ENCODE peak calls at places on chromosomes 1 and 21, in six cellular contexts. U is H1, C is HCT116, V is GM12878, F is SK-N-SH, K is T47D. Z is an unnamed sample.

GRCh38 chr1:36540056-36540455 is 57.3 kb upstream of the CSF3R start:
- DNase-seq in F (no peak), K (no peak), U (no peak), V (no peak), C (no peak), Z (no peak)

GRCh38 chr1:205314986-205315618 is 6.4 kb downstream of the NUAK2 start:
- DNase-seq in C (no peak), K (no peak), F (no peak), U (no peak), V (no peak), Z (no peak)

GRCh38 chr1:5828322-5828935 is 163.8 kb downstream of the NPHP4 start:
- DNase-seq in F (no peak), K (no peak), V (no peak), C (no peak), U (no peak), Z (no peak)

GRCh38 chr1:193348126-193349045 is 162.0 kb upstream of the B3GALT2 start:
- DNase-seq in F (no peak), K (no peak), U (no peak), V (no peak), C (no peak), Z (no peak)

GRCh38 chr1:156776942-156777341 is 9.6 kb downstream of the PRCC start:
- DNase-seq in K (no peak), V (no peak), F (no peak), C (no peak), U (no peak), Z (no peak)

GRCh38 chr21:36434144-36434543 is 45.8 kb downstream of the CLDN14 start:
- DNase-seq in K (no peak), V (no peak), F (no peak), C (no peak), U (no peak), Z (no peak)

GRCh38 chr1:51553911-51554310 is 34.8 kb upstream of the EPS15 start:
- DNase-seq in F (no peak), K (no peak), C (no peak), V (no peak), U (no peak), Z (no peak)

GRCh38 chr1:11519629-11520031 is 40.7 kb downstream of the DISP3 start:
- DNase-seq in V (no peak), K (no peak), C (no peak), F (no peak), U (no peak), Z (no peak)

GRCh38 chr1:221712198-221712684 is 29.6 kb downstream of the DUSP10 start:
- DNase-seq in K (no peak), U (no peak), V (no peak), F (no peak), C (no peak), Z (peak)

GRCh38 chr1:153390938-153391710 is at the start of gene S100A8:
- DNase-seq in F (no peak), C (no peak), U (no peak), K (peak), V (no peak), Z (no peak)

GRCh38 chr1:108828074-108828961 is 28.6 kb downstream of the AKNAD1 start:
- DNase-seq in K (peak), U (peak), C (peak), F (peak), V (peak), Z (peak)

GRCh38 chr1:48418742-48419141 is 53.3 kb downstream of the SPATA6 start:
- DNase-seq in V (no peak), U (no peak), F (no peak), K (no peak), C (no peak), Z (no peak)

GRCh38 chr1:209202826-209203439 is 380.6 kb upstream of the CAMK1G start:
- DNase-seq in F (peak), U (no peak), V (no peak), C (peak), K (peak), Z (peak)

GRCh38 chr1:19639999-19640362 is 4.1 kb upstream of the NBL1 start:
- DNase-seq in F (no peak), V (no peak), C (no peak), K (no peak), U (no peak), Z (no peak)

GRCh38 chr1:201376464-201377374 is 761 bp downstream of the TNNT2 start:
- DNase-seq in F (peak), V (no peak), U (peak), K (peak), C (peak), Z (peak)

GRCh38 chr1:217370757-217371156 is 260.1 kb downstream of the GPATCH2 start:
- DNase-seq in C (no peak), F (no peak), U (no peak), V (no peak), K (no peak), Z (no peak)

GRCh38 chr1:218347316-218347712 is 2.2 kb downstream of the TGFB2 start:
- DNase-seq in F (no peak), V (no peak), C (no peak), U (no peak), K (no peak), Z (no peak)

GRCh38 chr1:113223546-113223945 is 150.5 kb downstream of the LRIG2 start:
- DNase-seq in F (no peak), U (no peak), C (no peak), K (no peak), V (no peak), Z (no peak)

GRCh38 chr1:171788696-171789095 is 7.2 kb downstream of the METTL13 start:
- DNase-seq in U (no peak), C (no peak), V (no peak), K (no peak), F (no peak), Z (no peak)

GRCh38 chr1:46134660-46135331 is 2.4 kb upstream of the PIK3R3 start:
- DNase-seq in F (no peak), K (peak), V (peak), U (no peak), C (no peak), Z (no peak)

GRCh38 chr1:80915491-80915890 is 885.2 kb upstream of the ADGRL2 start:
- DNase-seq in C (no peak), V (no peak), U (no peak), K (no peak), F (no peak), Z (no peak)

GRCh38 chr1:164423136-164423535 is 135.8 kb upstream of the PBX1 start:
- DNase-seq in F (no peak), U (no peak), V (no peak), C (no peak), K (no peak), Z (no peak)
- TF ChIP-seq JUND in F (no peak), U (no peak), V (no peak), C (no peak), K (no peak), Z (no peak)

GRCh38 chr21:42609806-42610205 is 43.6 kb upstream of the PDE9A start:
- DNase-seq in K (no peak), F (no peak), C (no peak), U (no peak), V (peak), Z (peak)

GRCh38 chr21:42601656-42602055 is 51.8 kb upstream of the PDE9A start:
- DNase-seq in F (no peak), K (no peak), U (no peak), C (no peak), V (no peak), Z (no peak)

GRCh38 chr21:42612390-42612789 is 41.0 kb upstream of the PDE9A start:
- DNase-seq in U (no peak), F (no peak), K (no peak), V (no peak), C (no peak), Z (no peak)

GRCh38 chr21:42611852-42612251 is 41.6 kb upstream of the PDE9A start:
- DNase-seq in K (no peak), V (no peak), U (no peak), F (no peak), C (no peak), Z (no peak)

GRCh38 chr21:42607525-42608102 is 45.8 kb upstream of the PDE9A start:
- DNase-seq in F (no peak), V (no peak), C (no peak), K (peak), U (no peak), Z (no peak)
- TF ChIP-seq JUND in F (no peak), V (no peak), C (no peak), K (peak), U (no peak), Z (no peak)

GRCh38 chr1:53825306-53825705 is 12.8 kb downstream of the NDC1 start:
- DNase-seq in K (no peak), C (no peak), F (no peak), U (no peak), V (no peak), Z (no peak)

GRCh38 chr1:53822931-53823330 is 15.2 kb downstream of the NDC1 start:
- DNase-seq in F (no peak), U (no peak), V (no peak), C (no peak), K (no peak), Z (no peak)

GRCh38 chr1:53821380-53821779 is 16.7 kb downstream of the NDC1 start:
- DNase-seq in F (no peak), V (no peak), C (no peak), U (no peak), K (peak), Z (no peak)

DNA sequence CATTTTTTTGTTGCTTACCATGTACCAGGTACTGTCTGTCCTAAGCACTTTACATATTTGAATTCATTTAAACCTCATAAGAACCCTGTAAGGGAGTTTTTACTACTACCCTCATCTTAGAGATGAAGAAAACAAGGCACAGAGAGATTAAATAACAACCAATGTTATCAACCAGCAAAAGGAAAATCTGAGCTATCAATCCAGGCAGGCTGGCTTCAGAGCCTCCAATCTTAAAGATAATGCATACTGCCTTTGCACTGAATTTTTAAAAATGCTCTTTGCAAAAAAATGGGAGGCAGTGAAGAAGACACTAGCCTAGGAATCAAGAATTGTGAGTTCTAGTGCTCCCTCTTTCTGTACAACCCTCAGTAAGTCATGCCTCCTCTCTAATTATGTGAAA is 18.7 kb downstream of the NDC1 start:
- DNase-seq in F (no peak), C (no peak), K (no peak), U (no peak), V (no peak), Z (no peak)
- TF ChIP-seq JUND in F (no peak), C (no peak), K (no peak), U (no peak), V (no peak), Z (no peak)

DNA sequence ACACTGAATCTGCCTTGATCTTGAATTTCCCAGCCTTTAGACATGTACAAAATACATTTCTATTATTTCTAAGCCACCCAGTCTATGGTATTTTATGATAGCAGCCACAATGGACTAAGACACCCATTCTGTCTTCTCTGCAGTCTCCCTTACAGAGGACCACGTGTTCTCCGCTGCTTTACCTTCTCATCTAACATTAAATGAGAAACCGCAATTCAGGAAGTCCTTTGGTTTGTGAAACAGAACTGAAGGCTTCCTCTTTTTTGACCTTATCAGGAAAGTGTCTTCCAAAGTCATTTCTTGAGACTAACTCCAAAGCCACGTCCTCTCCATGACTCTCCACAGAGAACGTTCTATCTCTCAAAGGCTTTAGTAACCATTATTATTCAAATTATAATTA is 560.1 kb downstream of the OMA1 start:
- DNase-seq in V (no peak), K (no peak), F (no peak), U (no peak), C (no peak), Z (no peak)
- TF ChIP-seq JUND in V (no peak), K (no peak), F (no peak), U (no peak), C (no peak), Z (no peak)